ENCODE peak calls at places on chromosomes 4 and X, in four cellular contexts. One of them, this sample, is unnamed.

GRCh38 chr4:151736367-151736766 is 24.4 kb downstream of the GATB start:
- DNase-seq in A549: no peak
- DNase-seq in NB4: no peak
- DNase-seq in SK-N-SH: no peak
- DNase-seq in this sample: no peak

GRCh38 chrX:134236690-134237362 is at the start of gene CCDC160:
- DNase-seq in NB4: no peak
- DNase-seq in A549: peak
- DNase-seq in SK-N-SH: peak
- DNase-seq in this sample: peak

GRCh38 chr4:177403746-177404145 is 38.5 kb downstream of the AGA start:
- DNase-seq in A549: no peak
- DNase-seq in NB4: no peak
- DNase-seq in SK-N-SH: no peak
- DNase-seq in this sample: no peak

GRCh38 chr4:109548655-109549054 is 11.4 kb upstream of the MCUB start:
- DNase-seq in SK-N-SH: no peak
- DNase-seq in A549: no peak
- DNase-seq in NB4: peak
- DNase-seq in this sample: no peak

GRCh38 chr4:52200339-52200725 is 149.2 kb downstream of the SPATA18 start:
- DNase-seq in SK-N-SH: no peak
- DNase-seq in A549: no peak
- DNase-seq in NB4: no peak
- DNase-seq in this sample: no peak

GRCh38 chrX:132491191-132491590 is 2.4 kb upstream of the MBNL3 start:
- DNase-seq in NB4: peak
- DNase-seq in A549: no peak
- DNase-seq in SK-N-SH: no peak
- DNase-seq in this sample: no peak

GRCh38 chr4:79848329-79848728 is 224.7 kb downstream of the ANTXR2 start:
- DNase-seq in NB4: no peak
- DNase-seq in SK-N-SH: no peak
- DNase-seq in A549: no peak
- DNase-seq in this sample: no peak

GRCh38 chr4:148951346-148951745 is 509.1 kb upstream of the NR3C2 start:
- DNase-seq in SK-N-SH: no peak
- DNase-seq in NB4: no peak
- DNase-seq in A549: no peak
- DNase-seq in this sample: no peak

GRCh38 chr4:181685461-181685860 is 557.7 kb upstream of the TENM3 start:
- DNase-seq in NB4: no peak
- DNase-seq in A549: no peak
- DNase-seq in SK-N-SH: no peak
- DNase-seq in this sample: no peak

GRCh38 chr4:16289872-16290554 is 63.7 kb upstream of the TAPT1 start:
- DNase-seq in NB4: peak
- DNase-seq in A549: peak
- DNase-seq in SK-N-SH: peak
- DNase-seq in this sample: no peak

GRCh38 chr4:159534655-159535054 is 431.8 kb downstream of the RAPGEF2 start:
- DNase-seq in NB4: no peak
- DNase-seq in A549: no peak
- DNase-seq in SK-N-SH: no peak
- DNase-seq in this sample: no peak

GRCh38 chr4:25245181-25245580 is 11.3 kb downstream of the PI4K2B start:
- DNase-seq in A549: no peak
- DNase-seq in NB4: no peak
- DNase-seq in SK-N-SH: no peak
- DNase-seq in this sample: peak

GRCh38 chr4:79141530-79141929 is 184.3 kb downstream of the NAA11 start:
- DNase-seq in SK-N-SH: no peak
- DNase-seq in A549: no peak
- DNase-seq in NB4: peak
- DNase-seq in this sample: peak

GRCh38 chr4:125191252-125191651 is 123.5 kb upstream of the FAT4 start:
- DNase-seq in SK-N-SH: no peak
- DNase-seq in A549: no peak
- DNase-seq in NB4: no peak
- DNase-seq in this sample: no peak

GRCh38 chrX:103400931-103401330 is 24.6 kb downstream of the BEX3 start:
- DNase-seq in NB4: no peak
- DNase-seq in A549: no peak
- DNase-seq in SK-N-SH: no peak
- DNase-seq in this sample: no peak

GRCh38 chr4:83535520-83535944 is 376 bp upstream of the GPAT3 start:
- DNase-seq in SK-N-SH: no peak
- DNase-seq in A549: peak
- DNase-seq in NB4: peak
- DNase-seq in this sample: peak

GRCh38 chr4:147809171-147809570 is 77.3 kb downstream of the ARHGAP10 start:
- DNase-seq in SK-N-SH: no peak
- DNase-seq in NB4: no peak
- DNase-seq in A549: no peak
- DNase-seq in this sample: no peak
- TF ChIP-seq MAX in SK-N-SH: no peak
- TF ChIP-seq MAX in NB4: no peak
- TF ChIP-seq MAX in A549: no peak
- TF ChIP-seq MAX in this sample: no peak

GRCh38 chr4:81214144-81214517 is 891 bp downstream of the PRKG2 start:
- DNase-seq in NB4: no peak
- DNase-seq in A549: no peak
- DNase-seq in SK-N-SH: no peak
- DNase-seq in this sample: no peak

GRCh38 chr4:81214518-81215218 is 354 bp downstream of the PRKG2 start:
- DNase-seq in A549: no peak
- DNase-seq in NB4: no peak
- DNase-seq in SK-N-SH: peak
- DNase-seq in this sample: peak

GRCh38 chr4:81211956-81212355 is 3.1 kb downstream of the PRKG2 start:
- DNase-seq in NB4: no peak
- DNase-seq in A549: no peak
- DNase-seq in SK-N-SH: no peak
- DNase-seq in this sample: no peak

GRCh38 chr4:81215219-81215892 is at the start of gene PRKG2:
- DNase-seq in NB4: no peak
- DNase-seq in A549: no peak
- DNase-seq in SK-N-SH: no peak
- DNase-seq in this sample: peak

GRCh38 chr4:81213671-81214070 is 1.4 kb downstream of the PRKG2 start:
- DNase-seq in A549: no peak
- DNase-seq in NB4: no peak
- DNase-seq in SK-N-SH: no peak
- DNase-seq in this sample: no peak
- TF ChIP-seq MAX in A549: no peak
- TF ChIP-seq MAX in NB4: no peak
- TF ChIP-seq MAX in SK-N-SH: no peak
- TF ChIP-seq MAX in this sample: no peak

GRCh38 chr4:7398104-7398423 is 36.7 kb downstream of the PSAPL1 start:
- DNase-seq in A549: no peak
- DNase-seq in SK-N-SH: peak
- DNase-seq in NB4: no peak
- DNase-seq in this sample: no peak

GRCh38 chr4:7397206-7398103 is 37.3 kb downstream of the PSAPL1 start:
- DNase-seq in NB4: no peak
- DNase-seq in A549: no peak
- DNase-seq in SK-N-SH: peak
- DNase-seq in this sample: no peak

GRCh38 chr4:7394681-7395451 is 39.9 kb downstream of the PSAPL1 start:
- DNase-seq in NB4: no peak
- DNase-seq in A549: peak
- DNase-seq in SK-N-SH: peak
- DNase-seq in this sample: no peak

GRCh38 chr4:7395635-7396034 is 39.1 kb downstream of the PSAPL1 start:
- DNase-seq in NB4: no peak
- DNase-seq in A549: no peak
- DNase-seq in SK-N-SH: peak
- DNase-seq in this sample: no peak

GRCh38 chr4:7396186-7396585 is 38.5 kb downstream of the PSAPL1 start:
- DNase-seq in A549: no peak
- DNase-seq in SK-N-SH: no peak
- DNase-seq in NB4: no peak
- DNase-seq in this sample: no peak
- TF ChIP-seq MAX in A549: no peak
- TF ChIP-seq MAX in SK-N-SH: no peak
- TF ChIP-seq MAX in NB4: no peak
- TF ChIP-seq MAX in this sample: no peak

DNA sequence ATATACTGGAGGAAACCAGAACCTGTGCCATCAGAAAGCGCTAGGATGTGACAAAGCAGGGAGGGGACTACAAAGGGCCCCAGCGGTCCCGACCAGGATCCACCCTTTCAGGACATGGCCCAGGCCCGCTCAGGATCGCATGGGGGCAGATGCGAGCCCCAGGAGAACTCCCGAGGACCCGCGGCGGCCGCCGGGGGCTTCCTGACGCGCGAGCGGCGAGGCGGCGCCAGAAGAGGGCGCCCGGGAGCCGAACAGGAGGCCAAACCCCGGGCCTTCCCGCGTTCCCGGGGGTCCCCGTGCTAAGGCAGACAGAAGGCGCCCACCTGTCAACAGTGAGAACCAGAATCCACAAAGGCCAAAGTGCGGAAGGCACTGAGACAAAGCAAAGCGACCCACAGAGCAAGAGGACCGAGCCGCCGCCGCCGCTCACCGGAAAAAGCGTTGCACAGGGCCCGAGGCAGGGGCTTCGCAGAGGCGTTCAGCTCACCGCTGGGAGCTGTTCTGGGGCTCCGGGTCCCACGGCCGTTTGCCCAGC is 7.3 kb upstream of the OPN1LW start:
- DNase-seq in NB4: peak
- DNase-seq in A549: peak
- DNase-seq in SK-N-SH: peak
- DNase-seq in this sample: peak
- TF ChIP-seq MAX in NB4: peak
- TF ChIP-seq MAX in A549: no peak
- TF ChIP-seq MAX in SK-N-SH: no peak
- TF ChIP-seq MAX in this sample: peak

DNA sequence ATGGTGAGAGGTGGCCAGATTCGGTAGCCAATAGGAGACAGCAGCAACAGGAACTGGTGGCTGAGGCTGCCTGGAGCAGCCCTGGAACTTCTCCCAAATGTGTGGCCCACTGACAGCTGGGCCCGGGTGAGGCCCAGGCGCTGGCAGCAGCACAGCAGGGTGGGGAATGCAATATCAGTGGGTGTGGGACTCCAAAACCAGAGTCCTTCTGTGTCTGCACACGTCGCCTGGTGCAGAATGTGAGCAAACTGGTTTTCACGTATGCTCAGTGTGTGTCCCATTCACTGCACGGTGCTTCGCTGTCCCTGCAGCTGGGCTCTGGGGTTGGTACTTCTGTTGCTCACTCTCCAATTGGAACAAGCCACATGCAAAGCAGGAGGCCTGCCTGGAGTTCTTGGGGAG is 14.4 kb upstream of the CENPU start:
- DNase-seq in SK-N-SH: no peak
- DNase-seq in NB4: peak
- DNase-seq in A549: no peak
- DNase-seq in this sample: no peak
- TF ChIP-seq MAX in SK-N-SH: no peak
- TF ChIP-seq MAX in NB4: no peak
- TF ChIP-seq MAX in A549: no peak
- TF ChIP-seq MAX in this sample: no peak

GRCh38 chr4:158314756-158315487 is 104.6 kb downstream of the TMEM144 start:
- DNase-seq in SK-N-SH: no peak
- DNase-seq in A549: peak
- DNase-seq in NB4: no peak
- DNase-seq in this sample: no peak
- TF ChIP-seq MAX in SK-N-SH: no peak
- TF ChIP-seq MAX in A549: peak
- TF ChIP-seq MAX in NB4: no peak
- TF ChIP-seq MAX in this sample: no peak

GRCh38 chrX:44945736-44946135 is 72.7 kb downstream of the KDM6A start:
- DNase-seq in A549: no peak
- DNase-seq in NB4: peak
- DNase-seq in SK-N-SH: no peak
- DNase-seq in this sample: no peak
- TF ChIP-seq MAX in A549: no peak
- TF ChIP-seq MAX in NB4: no peak
- TF ChIP-seq MAX in SK-N-SH: no peak
- TF ChIP-seq MAX in this sample: no peak